ENCODE peak calls at places on chromosomes 12 and 14, in seven cellular contexts. A is A549, H is NB4, O is AG04449, S is heart left ventricle, Q is dorsolateral prefrontal cortex, C is cardiac fibroblast. U is an unnamed sample.

GRCh38 chr12:11853126-11853525 is 203.7 kb downstream of the ETV6 start:
- DNase-seq in A (no peak), Q (no peak), C (no peak), S (no peak), O (no peak), H (no peak), U (no peak)

GRCh38 chr14:42994001-42994736 is 1387.5 kb downstream of the LRFN5 start:
- DNase-seq in S (no peak), Q (no peak), O (peak), A (peak), C (peak), H (no peak), U (no peak)

GRCh38 chr14:67332468-67332867 is 27.1 kb downstream of the ATP6V1D start:
- DNase-seq in Q (no peak), S (no peak), O (no peak), H (no peak), A (no peak), C (no peak), U (no peak)

GRCh38 chr12:74945771-74946198 is 263.9 kb downstream of the KCNC2 start:
- DNase-seq in C (no peak), O (no peak), H (no peak), S (no peak), A (no peak), Q (no peak), U (no peak)

GRCh38 chr12:95736631-95737030 is 53.9 kb downstream of the NTN4 start:
- DNase-seq in A (no peak), O (no peak), H (no peak), C (no peak), S (peak), Q (no peak), U (no peak)

GRCh38 chr14:69532561-69533335 is 41.9 kb downstream of the CCDC177 start:
- DNase-seq in C (no peak), H (peak), Q (no peak), O (no peak), S (no peak), A (no peak), U (no peak)

GRCh38 chr14:64970776-64971451 is 1.2 kb downstream of the RAB15 start:
- DNase-seq in O (no peak), H (no peak), Q (no peak), S (no peak), A (peak), C (no peak), U (no peak)

GRCh38 chr12:55935742-55936151 is 4.8 kb downstream of the DGKA start:
- DNase-seq in Q (no peak), C (peak), S (peak), A (no peak), O (no peak), H (no peak), U (no peak)

GRCh38 chr14:74882103-74882920 is 596 bp downstream of the DLST start:
- DNase-seq in Q (peak), O (no peak), S (peak), A (peak), H (peak), C (peak), U (no peak)

GRCh38 chr12:111642681-111643427 is 42.9 kb downstream of the BRAP start:
- DNase-seq in H (no peak), Q (no peak), A (no peak), S (no peak), O (no peak), C (peak), U (no peak)
- TF ChIP-seq CTCF in H (no peak), Q (peak), A (no peak), S (no peak), O (no peak), C (no peak), U (no peak)

DNA sequence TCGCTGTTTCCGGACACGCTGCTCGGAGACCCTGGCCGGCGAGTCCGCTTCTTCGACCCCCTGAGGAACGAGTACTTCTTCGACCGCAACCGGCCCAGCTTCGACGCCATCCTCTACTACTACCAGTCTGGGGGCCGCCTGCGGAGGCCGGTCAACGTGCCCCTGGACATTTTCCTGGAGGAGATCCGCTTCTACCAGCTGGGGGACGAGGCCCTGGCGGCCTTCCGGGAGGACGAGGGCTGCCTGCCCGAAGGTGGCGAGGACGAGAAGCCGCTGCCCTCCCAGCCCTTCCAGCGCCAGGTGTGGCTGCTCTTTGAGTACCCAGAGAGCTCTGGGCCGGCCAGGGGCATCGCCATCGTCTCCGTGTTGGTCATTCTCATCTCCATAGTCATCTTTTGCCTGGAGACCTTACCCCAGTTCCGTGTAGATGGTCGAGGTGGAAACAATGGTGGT is 90.0 kb downstream of the GALNT8 start:
- DNase-seq in S (no peak), A (no peak), O (no peak), C (no peak), H (no peak), Q (no peak), U (no peak)
- H3K4me3 ChIP-seq in S (peak), A (no peak), O (no peak), C (no peak), H (no peak), Q (peak), U (no peak)

DNA sequence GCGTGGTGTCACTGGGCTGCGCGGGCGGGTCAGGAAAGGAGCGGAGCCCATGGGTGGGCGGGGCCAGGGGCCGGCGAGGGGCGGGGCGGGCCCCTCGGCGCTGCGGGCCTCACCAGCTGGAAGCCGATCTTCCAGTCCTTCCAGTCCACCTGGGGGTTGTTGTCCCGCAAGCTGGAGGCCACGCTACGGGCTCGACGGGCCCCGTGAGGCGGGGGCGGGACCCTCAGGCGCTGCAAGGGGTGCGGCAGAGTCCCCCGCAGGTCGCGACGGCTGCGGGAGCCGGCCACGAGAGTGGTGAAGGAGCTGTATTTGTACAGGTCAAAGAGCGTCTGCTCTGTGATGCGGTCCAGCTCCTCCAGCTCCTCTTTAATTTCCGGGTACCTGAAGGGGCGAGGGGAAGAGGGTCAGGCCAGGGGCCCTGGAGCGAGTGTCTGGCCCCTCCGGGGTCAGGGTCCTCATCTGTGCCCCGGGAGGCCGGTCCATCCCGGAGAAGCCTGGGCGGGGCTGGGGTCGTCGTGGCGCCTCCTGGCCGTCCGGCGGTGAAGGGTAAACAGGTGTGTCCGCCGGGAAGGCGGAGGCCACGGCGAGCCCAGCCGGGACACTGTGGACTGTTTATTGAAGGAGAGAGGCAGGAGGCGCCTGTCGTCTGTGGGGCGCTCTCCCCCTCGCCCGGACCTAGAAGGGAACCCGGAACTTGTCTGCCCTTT is 11.9 kb downstream of the SCNN1A start:
- DNase-seq in S (peak), A (peak), O (no peak), C (peak), H (no peak), Q (no peak), U (peak)
- TF ChIP-seq CTCF in S (no peak), A (peak), O (no peak), C (no peak), H (no peak), Q (no peak), U (no peak)

GRCh38 chr12:103957865-103958388 is 7.7 kb upstream of the TDG start:
- DNase-seq in C (no peak), O (no peak), Q (no peak), H (no peak), A (no peak), S (no peak), U (no peak)
- H3K4me3 ChIP-seq in C (peak), O (no peak), Q (peak), H (peak), A (peak), S (peak), U (peak)

DNA sequence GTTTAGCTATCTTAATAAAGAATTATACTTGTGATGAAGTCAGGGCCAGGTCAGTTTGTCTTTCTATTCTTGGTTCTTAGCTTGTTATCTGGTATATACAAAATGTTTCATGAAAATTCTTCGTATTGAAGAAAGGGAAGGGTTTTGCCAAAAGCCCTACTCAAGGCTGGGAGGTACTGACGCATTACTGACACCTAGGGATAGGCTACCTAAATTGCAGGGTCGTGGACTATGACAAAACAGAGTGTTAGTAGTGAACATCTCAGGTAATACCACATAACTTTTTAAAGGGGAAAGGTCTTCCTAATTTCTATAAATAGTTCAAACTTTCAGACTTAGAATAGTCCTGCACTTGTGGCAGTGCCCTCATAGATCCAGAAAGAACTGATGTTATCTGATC is 246.3 kb downstream of the RGS6 start:
- DNase-seq in O (no peak), H (peak), S (no peak), C (no peak), Q (no peak), A (no peak), U (no peak)
- TF ChIP-seq CTCF in O (no peak), H (peak), S (no peak), C (no peak), Q (no peak), A (no peak), U (peak)